ENCODE peak calls at places on chromosomes 4 and X, in five cellular contexts. One of them, this sample, is unnamed.

GRCh38 chr4:152825336-152825735 is 45.6 kb downstream of the ARFIP1 start:
- DNase-seq in NCI-H1436: no peak
- DNase-seq in NCI-H1092: no peak
- DNase-seq in occipital lobe: no peak
- DNase-seq in ACHN: no peak
- DNase-seq in this sample: no peak

GRCh38 chrX:100680756-100681155 is 36.8 kb downstream of the SRPX2 start:
- DNase-seq in NCI-H1436: no peak
- DNase-seq in NCI-H1092: no peak
- DNase-seq in occipital lobe: no peak
- DNase-seq in ACHN: no peak
- DNase-seq in this sample: no peak

GRCh38 chrX:43493751-43494150 is 162.3 kb upstream of the MAOA start:
- DNase-seq in NCI-H1436: no peak
- DNase-seq in NCI-H1092: no peak
- DNase-seq in occipital lobe: no peak
- DNase-seq in ACHN: no peak
- DNase-seq in this sample: no peak

GRCh38 chr4:174516794-174517193 is 5.5 kb downstream of the HPGD start:
- DNase-seq in NCI-H1436: no peak
- DNase-seq in NCI-H1092: no peak
- DNase-seq in occipital lobe: no peak
- DNase-seq in ACHN: no peak
- DNase-seq in this sample: no peak

GRCh38 chrX:11740794-11741193 is 17.2 kb upstream of the MSL3 start:
- DNase-seq in NCI-H1436: no peak
- DNase-seq in NCI-H1092: no peak
- DNase-seq in occipital lobe: no peak
- DNase-seq in ACHN: no peak
- DNase-seq in this sample: no peak

GRCh38 chr4:27094785-27095184 is 234.1 kb downstream of the STIM2 start:
- DNase-seq in NCI-H1436: no peak
- DNase-seq in NCI-H1092: peak
- DNase-seq in occipital lobe: no peak
- DNase-seq in ACHN: no peak
- DNase-seq in this sample: no peak

GRCh38 chrX:10156199-10157031 is at the start of gene CLCN4:
- DNase-seq in NCI-H1436: no peak
- DNase-seq in NCI-H1092: peak
- DNase-seq in occipital lobe: peak
- DNase-seq in ACHN: peak
- DNase-seq in this sample: no peak

GRCh38 chr4:102252171-102252570 is 93.1 kb downstream of the SLC39A8 start:
- DNase-seq in NCI-H1436: no peak
- DNase-seq in NCI-H1092: no peak
- DNase-seq in occipital lobe: no peak
- DNase-seq in ACHN: no peak
- DNase-seq in this sample: no peak

GRCh38 chr4:182103614-182104319 is 139.4 kb upstream of the TENM3 start:
- DNase-seq in NCI-H1436: no peak
- DNase-seq in NCI-H1092: no peak
- DNase-seq in occipital lobe: no peak
- DNase-seq in ACHN: peak
- DNase-seq in this sample: no peak

GRCh38 chr4:125420499-125420898 is 105.7 kb downstream of the FAT4 start:
- DNase-seq in NCI-H1436: no peak
- DNase-seq in NCI-H1092: no peak
- DNase-seq in occipital lobe: no peak
- DNase-seq in ACHN: no peak
- DNase-seq in this sample: no peak

GRCh38 chr4:80097395-80098177 is 24.6 kb upstream of the ANTXR2 start:
- DNase-seq in NCI-H1436: no peak
- DNase-seq in NCI-H1092: no peak
- DNase-seq in occipital lobe: no peak
- DNase-seq in ACHN: no peak
- DNase-seq in this sample: no peak

GRCh38 chr4:183157215-183157614 is 58.2 kb downstream of the WWC2 start:
- DNase-seq in NCI-H1436: no peak
- DNase-seq in NCI-H1092: no peak
- DNase-seq in occipital lobe: no peak
- DNase-seq in ACHN: no peak
- DNase-seq in this sample: no peak

GRCh38 chr4:145248502-145248901 is 68.1 kb upstream of the OTUD4 start:
- DNase-seq in NCI-H1436: no peak
- DNase-seq in NCI-H1092: no peak
- DNase-seq in occipital lobe: no peak
- DNase-seq in ACHN: no peak
- DNase-seq in this sample: no peak

GRCh38 chr4:166318810-166319525 is 445.9 kb downstream of the TLL1 start:
- DNase-seq in NCI-H1436: no peak
- DNase-seq in NCI-H1092: no peak
- DNase-seq in occipital lobe: no peak
- DNase-seq in ACHN: peak
- DNase-seq in this sample: no peak

This sample was measured in NCI-H1694 treated with DMSO at 0.1 percent for 48 hours.